ENCODE peak calls at places on chromosomes 16 and 17, in eight cellular contexts. M is AG04450, X is GM23338, Z is upper lobe of right lung, A is gastrocnemius medialis, V is dorsolateral prefrontal cortex, E is cardiac muscle cell, F is prostate gland. C is an unnamed sample.

GRCh38 chr16:19701091-19701490 is 16.9 kb downstream of the KNOP1 start:
- DNase-seq in X (no peak), M (no peak), F (no peak), V (no peak), E (no peak), Z (no peak), A (no peak), C (no peak)

GRCh38 chr17:60535382-60536279 is 9.6 kb upstream of the APPBP2 start:
- DNase-seq in V (no peak), X (no peak), M (peak), E (no peak), F (no peak), Z (no peak), A (no peak), C (no peak)

GRCh38 chr16:88619859-88620655 is 18.3 kb upstream of the IL17C start:
- DNase-seq in Z (no peak), A (no peak), F (no peak), E (no peak), X (no peak), M (peak), V (no peak), C (no peak)

GRCh38 chr17:83007504-83008475 is 71.6 kb upstream of the METRNL start:
- DNase-seq in X (no peak), A (no peak), M (no peak), F (no peak), Z (no peak), V (no peak), E (no peak), C (peak)

GRCh38 chr16:62638964-62639861 is 603.0 kb upstream of the CDH8 start:
- DNase-seq in V (no peak), X (no peak), E (no peak), M (no peak), A (no peak), F (no peak), Z (no peak), C (no peak)

GRCh38 chr16:27798241-27798640 is 248.3 kb downstream of the KATNIP start:
- DNase-seq in M (no peak), V (peak), E (no peak), Z (no peak), A (no peak), F (no peak), X (no peak), C (no peak)

GRCh38 chr17:1562178-1562643 is 381 bp downstream of the PITPNA start:
- DNase-seq in F (no peak), E (peak), A (peak), M (no peak), Z (peak), V (peak), X (peak), C (peak)

GRCh38 chr17:27733771-27734170 is 66.6 kb downstream of the NOS2 start:
- DNase-seq in A (no peak), E (no peak), Z (no peak), X (no peak), F (no peak), V (no peak), M (no peak), C (no peak)

GRCh38 chr16:88449267-88449561 is 3.9 kb upstream of the ZFPM1 start:
- DNase-seq in A (no peak), Z (no peak), F (no peak), X (no peak), V (no peak), M (no peak), E (no peak), C (no peak)

GRCh38 chr17:8470447-8471047 is 34.9 kb downstream of the NDEL1 start:
- DNase-seq in M (no peak), A (peak), F (peak), E (no peak), X (no peak), V (peak), Z (no peak), C (peak)

DNA sequence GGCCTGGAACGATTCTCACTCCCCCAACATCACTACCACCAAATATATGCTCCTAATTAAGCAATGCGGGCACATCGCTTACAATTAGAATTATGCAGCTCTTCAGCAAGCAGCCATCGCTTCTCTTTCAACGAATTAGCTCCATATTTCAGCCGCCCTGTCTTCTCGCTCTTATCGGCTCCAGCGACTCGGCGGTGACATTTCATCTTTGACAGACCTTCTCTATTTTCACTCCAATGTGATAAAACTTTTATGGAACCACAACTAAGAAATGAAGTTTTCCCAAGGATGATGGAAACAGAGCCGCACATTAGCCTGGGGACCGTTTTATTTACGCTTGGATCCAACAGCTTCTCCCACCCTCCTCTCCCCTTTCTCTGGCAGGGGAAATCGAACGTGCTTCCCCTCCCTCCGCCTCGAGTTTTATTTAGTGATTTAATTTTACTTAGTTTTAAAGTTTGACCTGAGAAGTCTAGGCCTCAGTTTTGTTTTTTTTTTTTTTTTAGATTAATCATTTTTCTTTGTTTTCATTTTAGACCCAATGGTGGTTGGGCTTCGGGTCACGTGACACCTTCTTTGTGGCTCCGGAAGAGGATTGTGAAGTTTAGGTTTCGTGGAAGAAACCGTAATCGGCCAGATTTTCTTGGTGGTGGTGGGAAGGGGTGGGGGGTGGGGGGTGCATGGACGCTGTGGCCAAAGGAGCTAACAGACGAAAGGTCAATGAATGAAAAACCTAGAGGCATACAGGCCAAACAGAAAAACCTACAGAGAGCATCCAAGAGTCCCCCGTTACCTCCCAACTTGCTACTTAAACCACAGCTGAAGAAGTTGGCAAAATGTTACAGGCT is 3.2 kb upstream of the HOXB2 start:
- DNase-seq in E (no peak), M (no peak), A (no peak), X (peak), F (no peak), Z (no peak), V (no peak), C (no peak)
- H3K4me3 ChIP-seq in E (peak), M (peak), A (peak), X (peak), F (no peak), Z (peak), V (no peak), C (no peak)

DNA sequence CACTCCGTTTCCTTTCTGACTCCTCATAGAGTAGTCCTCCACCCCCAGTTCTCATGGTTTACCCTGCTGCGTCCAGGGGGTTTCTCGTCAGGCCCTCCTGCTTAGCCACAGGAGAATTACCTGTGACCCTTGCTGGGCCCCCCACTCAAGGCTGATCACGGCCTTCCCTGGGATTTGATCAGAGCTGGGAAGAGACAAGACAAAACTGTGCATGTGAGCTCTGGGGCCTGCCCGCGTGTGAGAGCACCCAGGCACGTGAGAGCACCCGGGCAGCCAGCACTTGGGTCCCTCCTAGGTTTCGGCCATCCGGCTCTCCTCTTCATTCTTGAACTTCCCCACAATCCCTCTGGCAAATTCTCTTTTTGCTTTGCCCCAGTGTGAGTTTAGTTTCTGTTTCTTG is 37.0 kb downstream of the TMEM11 start:
- DNase-seq in Z (peak), V (no peak), E (no peak), M (no peak), X (no peak), A (no peak), F (no peak), C (no peak)
- H3K27ac ChIP-seq in Z (no peak), V (no peak), E (no peak), M (no peak), X (peak), A (peak), F (no peak), C (no peak)

GRCh38 chr17:63311416-63311937 is 134.6 kb downstream of the CYB561 start:
- DNase-seq in Z (no peak), V (no peak), E (no peak), M (no peak), F (no peak), X (no peak), A (no peak), C (no peak)

GRCh38 chr17:63314766-63315165 is 131.3 kb downstream of the CYB561 start:
- DNase-seq in A (no peak), M (no peak), F (no peak), E (no peak), V (no peak), X (no peak), Z (no peak), C (no peak)

GRCh38 chr17:63317166-63317845 is 128.8 kb downstream of the CYB561 start:
- DNase-seq in A (no peak), E (no peak), X (no peak), V (no peak), M (no peak), Z (no peak), F (no peak), C (no peak)

GRCh38 chr17:63316100-63316499 is 130.0 kb downstream of the CYB561 start:
- DNase-seq in V (no peak), M (no peak), A (no peak), E (peak), F (no peak), X (no peak), Z (no peak), C (no peak)
- H3K4me3 ChIP-seq in V (no peak), M (no peak), A (no peak), E (no peak), F (no peak), X (no peak), Z (no peak), C (no peak)

GRCh38 chr16:66137853-66138252 is 228.6 kb upstream of the CDH5 start:
- DNase-seq in X (no peak), E (no peak), F (no peak), Z (no peak), A (no peak), M (no peak), V (no peak), C (no peak)

GRCh38 chr16:66135376-66135775 is 231.1 kb upstream of the CDH5 start:
- DNase-seq in A (peak), E (peak), F (no peak), X (no peak), M (no peak), Z (no peak), V (no peak), C (peak)

GRCh38 chr16:66133641-66134402 is 232.7 kb upstream of the CDH5 start:
- DNase-seq in F (no peak), A (no peak), E (no peak), X (no peak), V (no peak), Z (no peak), M (peak), C (no peak)

GRCh38 chr16:66134875-66135274 is 231.6 kb upstream of the CDH5 start:
- DNase-seq in V (no peak), E (no peak), F (no peak), A (no peak), X (no peak), M (no peak), Z (no peak), C (no peak)

GRCh38 chr16:66135838-66136237 is 230.7 kb upstream of the CDH5 start:
- DNase-seq in V (no peak), M (no peak), A (no peak), X (no peak), Z (no peak), E (no peak), F (no peak), C (no peak)
- H3K27ac ChIP-seq in V (no peak), M (no peak), A (peak), X (no peak), Z (peak), E (peak), F (no peak), C (no peak)

GRCh38 chr17:49992933-49993422 is 2.0 kb downstream of the DLX3 start:
- DNase-seq in X (no peak), E (no peak), V (no peak), M (no peak), A (no peak), F (no peak), Z (peak), C (no peak)
- H3K4me3 ChIP-seq in X (peak), E (peak), V (peak), M (peak), A (peak), F (peak), Z (peak), C (no peak)

GRCh38 chr17:66415366-66416206 is 113.2 kb downstream of the PRKCA start:
- DNase-seq in V (no peak), M (no peak), A (no peak), E (no peak), F (no peak), Z (no peak), X (no peak), C (no peak)

GRCh38 chr17:66416207-66416940 is 114.0 kb downstream of the PRKCA start:
- DNase-seq in A (no peak), F (no peak), E (no peak), Z (no peak), X (no peak), M (no peak), V (no peak), C (no peak)

GRCh38 chr17:66412857-66413563 is 110.6 kb downstream of the PRKCA start:
- DNase-seq in X (no peak), Z (no peak), V (no peak), E (no peak), A (no peak), M (no peak), F (no peak), C (no peak)

GRCh38 chr17:66413564-66414520 is 111.4 kb downstream of the PRKCA start:
- DNase-seq in X (no peak), F (no peak), A (no peak), V (no peak), E (no peak), M (no peak), Z (no peak), C (no peak)

DNA sequence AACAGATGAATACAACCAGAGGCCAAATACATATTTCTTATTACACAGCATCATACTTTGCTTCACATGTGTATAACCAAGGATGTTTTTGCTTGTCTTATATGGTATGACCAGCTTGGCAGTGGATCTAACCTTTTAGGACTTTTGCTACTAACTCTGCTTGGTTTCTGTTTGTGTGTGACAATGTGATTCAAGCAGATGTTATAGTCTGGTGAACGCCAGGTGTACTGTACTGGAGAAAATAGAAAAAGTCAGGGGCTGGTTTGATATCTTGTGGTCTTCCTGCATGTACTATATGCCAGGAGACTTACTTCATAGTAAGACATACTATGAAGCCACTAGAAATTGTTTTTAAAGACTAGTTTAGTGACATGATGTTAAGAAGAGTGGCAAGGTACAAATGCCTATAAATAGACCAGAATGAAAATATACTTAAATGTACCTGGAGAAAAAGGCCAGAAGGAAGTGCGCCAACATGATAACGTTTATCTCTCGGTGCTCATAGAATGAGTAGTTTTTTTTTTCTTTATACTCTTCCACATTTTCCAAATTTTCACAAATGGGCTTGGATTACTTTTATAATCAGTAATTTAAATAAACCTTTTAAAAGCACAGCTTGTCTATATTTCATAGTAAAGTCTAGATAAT is 112.2 kb downstream of the PRKCA start:
- DNase-seq in Z (no peak), F (no peak), X (no peak), M (no peak), V (no peak), A (no peak), E (no peak), C (no peak)
- H3K27ac ChIP-seq in Z (no peak), F (no peak), X (no peak), M (no peak), V (no peak), A (no peak), E (no peak), C (no peak)

GRCh38 chr17:64508683-64509082 is 1.9 kb downstream of the CEP95 start:
- DNase-seq in E (no peak), A (no peak), Z (no peak), M (no peak), F (no peak), X (no peak), V (no peak), C (no peak)
- H3K4me3 ChIP-seq in E (peak), A (peak), Z (no peak), M (peak), F (peak), X (peak), V (peak), C (no peak)

GRCh38 chr17:2940352-2940751 is 123.1 kb downstream of the OR1D5 start:
- DNase-seq in Z (no peak), E (peak), A (peak), F (peak), X (peak), M (no peak), V (peak), C (peak)

GRCh38 chr17:2937331-2938003 is 125.9 kb downstream of the OR1D5 start:
- DNase-seq in M (no peak), X (no peak), F (no peak), Z (no peak), V (no peak), E (no peak), A (no peak), C (no peak)

GRCh38 chr17:2936771-2937321 is 126.6 kb downstream of the OR1D5 start:
- DNase-seq in V (no peak), Z (no peak), M (no peak), E (no peak), A (no peak), X (no peak), F (no peak), C (no peak)

GRCh38 chr17:2936351-2936750 is 127.1 kb downstream of the OR1D5 start:
- DNase-seq in E (no peak), A (no peak), Z (no peak), V (no peak), X (no peak), F (no peak), M (no peak), C (no peak)

GRCh38 chr17:2939714-2940351 is 123.6 kb downstream of the OR1D5 start:
- DNase-seq in A (no peak), M (no peak), V (no peak), X (no peak), F (no peak), E (no peak), Z (no peak), C (no peak)
- H3K27ac ChIP-seq in A (no peak), M (no peak), V (no peak), X (no peak), F (peak), E (no peak), Z (no peak), C (no peak)

GRCh38 chr16:31251435-31251834 is 8.3 kb upstream of the ITGAM start:
- DNase-seq in F (no peak), A (no peak), M (no peak), V (no peak), X (no peak), Z (no peak), E (no peak), C (no peak)
- H3K4me3 ChIP-seq in F (no peak), A (no peak), M (no peak), V (no peak), X (no peak), Z (no peak), E (no peak), C (no peak)

C was measured in thyroid gland.